ENCODE peak calls at places on chromosomes 12 and 14, in nine cellular contexts. S is COR-L47; T is Karpas-422; O is stimulated activated CD8-positive, alpha-beta memory T cell treated with anti-CD3 and anti-CD28 coated beads, Interleukin-4, amount 100 ng/mL, for 1 hour; Y is stimulated activated CD4-positive, alpha-beta T cell treated with anti-CD3 and anti-CD28 coated beads, Interleukin-15, amount 100 ng/mL, for 1 hour; V is testis; Z is frontal cortex; M is psoas muscle; F is cardiac fibroblast. E is an unnamed sample.

GRCh38 chr14:46139668-46140067 is 511.9 kb downstream of the RPL10L start:
- DNase-seq in F (no peak), Z (no peak), T (no peak), S (no peak), M (no peak), Y (no peak), V (no peak), O (no peak), E (no peak)

GRCh38 chr12:10016881-10017280 is 6.5 kb downstream of the CLEC12B start:
- DNase-seq in S (no peak), Z (no peak), F (no peak), V (no peak), M (no peak), T (no peak), O (no peak), Y (no peak), E (no peak)

GRCh38 chr14:36506732-36507614 is 13.1 kb downstream of the NKX2-1 start:
- DNase-seq in Y (no peak), T (no peak), Z (peak), F (no peak), M (no peak), S (no peak), V (no peak), O (no peak), E (no peak)

GRCh38 chr12:116427200-116427932 is 131.8 kb upstream of the MAP1LC3B2 start:
- DNase-seq in F (peak), Z (no peak), O (no peak), V (no peak), Y (no peak), M (no peak), T (no peak), S (no peak), E (no peak)

GRCh38 chr14:38042356-38042755 is 165.3 kb upstream of the SSTR1 start:
- DNase-seq in T (no peak), S (no peak), Z (no peak), M (no peak), O (no peak), Y (no peak), F (peak), V (no peak), E (no peak)

GRCh38 chr14:100246809-100247428 is 8.0 kb downstream of the YY1 start:
- DNase-seq in V (no peak), Y (no peak), F (peak), O (no peak), M (no peak), T (peak), S (peak), Z (no peak), E (no peak)

GRCh38 chr12:131850856-131851559 is 22.8 kb downstream of the MMP17 start:
- DNase-seq in T (peak), O (no peak), M (no peak), F (no peak), V (no peak), Y (no peak), Z (no peak), S (no peak), E (no peak)

GRCh38 chr12:48000878-48001321 is 3.4 kb downstream of the COL2A1 start:
- DNase-seq in S (no peak), V (no peak), O (no peak), F (peak), Y (no peak), Z (no peak), M (no peak), T (no peak), E (no peak)

GRCh38 chr12:57476162-57476992 is 3.3 kb downstream of the ARHGAP9 start:
- DNase-seq in T (no peak), Z (no peak), O (no peak), Y (no peak), F (no peak), S (peak), V (peak), M (no peak), E (no peak)

GRCh38 chr12:99154983-99155336 is 492.6 kb upstream of the GARIN6 start:
- DNase-seq in V (no peak), F (no peak), Y (no peak), O (no peak), M (no peak), Z (no peak), S (no peak), T (no peak), E (no peak)

GRCh38 chr12:109759076-109759420 is 45.4 kb downstream of the FAM222A start:
- DNase-seq in T (no peak), O (no peak), V (no peak), Z (no peak), F (no peak), M (peak), Y (no peak), S (no peak), E (no peak)

GRCh38 chr12:29744365-29744764 is 39.4 kb downstream of the TMTC1 start:
- DNase-seq in Z (no peak), M (no peak), O (no peak), T (no peak), S (no peak), F (peak), V (no peak), Y (no peak), E (no peak)

GRCh38 chr14:32574269-32574668 is 245.2 kb downstream of the AKAP6 start:
- DNase-seq in S (no peak), F (no peak), O (no peak), M (no peak), Z (no peak), Y (no peak), V (no peak), T (no peak), E (no peak)

GRCh38 chr14:91311284-91311662 is 66.8 kb upstream of the GPR68 start:
- DNase-seq in Y (peak), Z (no peak), O (peak), V (no peak), T (peak), M (no peak), S (no peak), F (no peak), E (no peak)

GRCh38 chr12:38144049-38144448 is 172.5 kb upstream of the ALG10B start:
- DNase-seq in O (no peak), F (no peak), T (no peak), S (no peak), Y (no peak), M (no peak), Z (no peak), V (no peak), E (no peak)

GRCh38 chr14:54493293-54493692 is 4.5 kb upstream of the GMFB start:
- DNase-seq in V (no peak), F (no peak), O (no peak), T (peak), Z (no peak), Y (no peak), S (no peak), M (no peak), E (no peak)

GRCh38 chr12:74365178-74365964 is 172.3 kb upstream of the ATXN7L3B start:
- DNase-seq in M (no peak), Y (no peak), T (peak), S (peak), V (peak), O (no peak), Z (no peak), F (peak), E (no peak)